ENCODE peak calls at places on chromosomes 6 and 20, in ten cellular contexts. One of them, this sample, is unnamed.

GRCh38 chr6:133989525-133989924 is 36.5 kb downstream of the TBPL1 start:
- DNase-seq in spleen: no peak
- DNase-seq in fibroblast of mammary gland: no peak
- DNase-seq in GM23248: no peak
- DNase-seq in fibroblast of villous mesenchyme: no peak
- DNase-seq in iris pigment epithelial cell: no peak
- DNase-seq in DMS79: no peak
- DNase-seq in activated T-cell treated with anti-CD3 and anti-CD28 coated beads, Interleukin-2, amount 50 U/mL, for 24 hours: no peak
- DNase-seq in CD8-positive, alpha-beta T cell: no peak
- DNase-seq in NCI-H2081: no peak
- DNase-seq in this sample: no peak

GRCh38 chr6:47116616-47117015 is 74.5 kb upstream of the ADGRF1 start:
- DNase-seq in spleen: no peak
- DNase-seq in DMS79: no peak
- DNase-seq in CD8-positive, alpha-beta T cell: no peak
- DNase-seq in NCI-H2081: no peak
- DNase-seq in fibroblast of villous mesenchyme: no peak
- DNase-seq in activated T-cell treated with anti-CD3 and anti-CD28 coated beads, Interleukin-2, amount 50 U/mL, for 24 hours: no peak
- DNase-seq in fibroblast of mammary gland: no peak
- DNase-seq in iris pigment epithelial cell: no peak
- DNase-seq in GM23248: no peak
- DNase-seq in this sample: peak; percentile 67

GRCh38 chr20:41160686-41161085 is 23.3 kb downstream of the PLCG1 start:
- DNase-seq in GM23248: no peak
- DNase-seq in activated T-cell treated with anti-CD3 and anti-CD28 coated beads, Interleukin-2, amount 50 U/mL, for 24 hours: no peak
- DNase-seq in fibroblast of mammary gland: no peak
- DNase-seq in NCI-H2081: no peak
- DNase-seq in DMS79: no peak
- DNase-seq in iris pigment epithelial cell: no peak
- DNase-seq in CD8-positive, alpha-beta T cell: no peak
- DNase-seq in fibroblast of villous mesenchyme: no peak
- DNase-seq in spleen: no peak
- DNase-seq in this sample: no peak

GRCh38 chr6:89311853-89312531 is 3.1 kb downstream of the GABRR2 start:
- DNase-seq in GM23248: peak; percentile 80
- DNase-seq in activated T-cell treated with anti-CD3 and anti-CD28 coated beads, Interleukin-2, amount 50 U/mL, for 24 hours: no peak
- DNase-seq in DMS79: no peak
- DNase-seq in fibroblast of mammary gland: peak; percentile 64
- DNase-seq in spleen: no peak
- DNase-seq in NCI-H2081: peak; percentile 45
- DNase-seq in CD8-positive, alpha-beta T cell: no peak
- DNase-seq in fibroblast of villous mesenchyme: peak; percentile 45
- DNase-seq in iris pigment epithelial cell: peak; percentile 53
- DNase-seq in this sample: no peak

GRCh38 chr20:19893356-19893755 is 123.8 kb upstream of the NAA20 start:
- DNase-seq in iris pigment epithelial cell: peak; percentile 68
- DNase-seq in GM23248: peak; percentile 23
- DNase-seq in spleen: no peak
- DNase-seq in fibroblast of mammary gland: peak; percentile 66
- DNase-seq in fibroblast of villous mesenchyme: peak; percentile 41
- DNase-seq in activated T-cell treated with anti-CD3 and anti-CD28 coated beads, Interleukin-2, amount 50 U/mL, for 24 hours: no peak
- DNase-seq in DMS79: no peak
- DNase-seq in NCI-H2081: no peak
- DNase-seq in CD8-positive, alpha-beta T cell: no peak
- DNase-seq in this sample: no peak

GRCh38 chr6:33295621-33296369 is 2.9 kb downstream of the RGL2 start:
- DNase-seq in NCI-H2081: no peak
- DNase-seq in fibroblast of mammary gland: no peak
- DNase-seq in spleen: peak; percentile 78
- DNase-seq in activated T-cell treated with anti-CD3 and anti-CD28 coated beads, Interleukin-2, amount 50 U/mL, for 24 hours: no peak
- DNase-seq in CD8-positive, alpha-beta T cell: no peak
- DNase-seq in iris pigment epithelial cell: no peak
- DNase-seq in DMS79: no peak
- DNase-seq in GM23248: no peak
- DNase-seq in fibroblast of villous mesenchyme: no peak
- DNase-seq in this sample: no peak

GRCh38 chr6:41663558-41663957 is 25.3 kb downstream of the MDFI start:
- DNase-seq in NCI-H2081: no peak
- DNase-seq in fibroblast of mammary gland: no peak
- DNase-seq in iris pigment epithelial cell: no peak
- DNase-seq in DMS79: no peak
- DNase-seq in fibroblast of villous mesenchyme: no peak
- DNase-seq in CD8-positive, alpha-beta T cell: no peak
- DNase-seq in activated T-cell treated with anti-CD3 and anti-CD28 coated beads, Interleukin-2, amount 50 U/mL, for 24 hours: no peak
- DNase-seq in GM23248: no peak
- DNase-seq in spleen: no peak
- DNase-seq in this sample: no peak

GRCh38 chr20:3797592-3798404 is 1.7 kb downstream of the CDC25B start:
- DNase-seq in DMS79: peak; percentile 13
- DNase-seq in iris pigment epithelial cell: peak; percentile 63
- DNase-seq in activated T-cell treated with anti-CD3 and anti-CD28 coated beads, Interleukin-2, amount 50 U/mL, for 24 hours: no peak
- DNase-seq in NCI-H2081: peak; percentile 16
- DNase-seq in GM23248: no peak
- DNase-seq in fibroblast of mammary gland: no peak
- DNase-seq in CD8-positive, alpha-beta T cell: no peak
- DNase-seq in fibroblast of villous mesenchyme: peak; percentile 69
- DNase-seq in spleen: peak; percentile 73
- DNase-seq in this sample: no peak

GRCh38 chr6:134702279-134702678 is 247.6 kb downstream of the ALDH8A1 start:
- DNase-seq in GM23248: no peak
- DNase-seq in iris pigment epithelial cell: no peak
- DNase-seq in fibroblast of mammary gland: no peak
- DNase-seq in DMS79: no peak
- DNase-seq in activated T-cell treated with anti-CD3 and anti-CD28 coated beads, Interleukin-2, amount 50 U/mL, for 24 hours: no peak
- DNase-seq in spleen: no peak
- DNase-seq in CD8-positive, alpha-beta T cell: no peak
- DNase-seq in NCI-H2081: no peak
- DNase-seq in fibroblast of villous mesenchyme: no peak
- DNase-seq in this sample: no peak

GRCh38 chr6:142888461-142888860 is 56.5 kb downstream of the HIVEP2 start:
- DNase-seq in GM23248: no peak
- DNase-seq in fibroblast of mammary gland: no peak
- DNase-seq in fibroblast of villous mesenchyme: no peak
- DNase-seq in activated T-cell treated with anti-CD3 and anti-CD28 coated beads, Interleukin-2, amount 50 U/mL, for 24 hours: no peak
- DNase-seq in CD8-positive, alpha-beta T cell: no peak
- DNase-seq in NCI-H2081: no peak
- DNase-seq in DMS79: no peak
- DNase-seq in spleen: no peak
- DNase-seq in iris pigment epithelial cell: no peak
- DNase-seq in this sample: no peak

GRCh38 chr6:111993342-111993741 is 60.6 kb upstream of the CCN6 start:
- DNase-seq in CD8-positive, alpha-beta T cell: no peak
- DNase-seq in spleen: no peak
- DNase-seq in DMS79: peak; percentile 77
- DNase-seq in iris pigment epithelial cell: no peak
- DNase-seq in fibroblast of villous mesenchyme: no peak
- DNase-seq in fibroblast of mammary gland: no peak
- DNase-seq in NCI-H2081: peak; percentile 53
- DNase-seq in GM23248: no peak
- DNase-seq in activated T-cell treated with anti-CD3 and anti-CD28 coated beads, Interleukin-2, amount 50 U/mL, for 24 hours: no peak
- DNase-seq in this sample: no peak

GRCh38 chr20:64119681-64120341 is 12.4 kb upstream of the NPBWR2 start:
- DNase-seq in NCI-H2081: no peak
- DNase-seq in fibroblast of villous mesenchyme: no peak
- DNase-seq in iris pigment epithelial cell: no peak
- DNase-seq in CD8-positive, alpha-beta T cell: no peak
- DNase-seq in fibroblast of mammary gland: peak; percentile 3
- DNase-seq in GM23248: no peak
- DNase-seq in activated T-cell treated with anti-CD3 and anti-CD28 coated beads, Interleukin-2, amount 50 U/mL, for 24 hours: no peak
- DNase-seq in spleen: peak; percentile 77
- DNase-seq in DMS79: no peak
- DNase-seq in this sample: no peak

GRCh38 chr6:166959906-166960608 is 3.7 kb upstream of the RNASET2 start:
- DNase-seq in fibroblast of mammary gland: no peak
- DNase-seq in NCI-H2081: no peak
- DNase-seq in activated T-cell treated with anti-CD3 and anti-CD28 coated beads, Interleukin-2, amount 50 U/mL, for 24 hours: no peak
- DNase-seq in CD8-positive, alpha-beta T cell: no peak
- DNase-seq in spleen: no peak
- DNase-seq in iris pigment epithelial cell: no peak
- DNase-seq in DMS79: no peak
- DNase-seq in fibroblast of villous mesenchyme: no peak
- DNase-seq in GM23248: no peak
- DNase-seq in this sample: no peak

GRCh38 chr6:127547909-127548649 is 28.9 kb upstream of the C6orf58 start:
- DNase-seq in spleen: no peak
- DNase-seq in DMS79: no peak
- DNase-seq in iris pigment epithelial cell: peak; percentile 17
- DNase-seq in GM23248: peak; percentile 38
- DNase-seq in fibroblast of villous mesenchyme: peak; percentile 7
- DNase-seq in CD8-positive, alpha-beta T cell: no peak
- DNase-seq in fibroblast of mammary gland: peak; percentile 26
- DNase-seq in NCI-H2081: no peak
- DNase-seq in activated T-cell treated with anti-CD3 and anti-CD28 coated beads, Interleukin-2, amount 50 U/mL, for 24 hours: no peak
- DNase-seq in this sample: no peak

GRCh38 chr6:166619912-166620311 is 7.1 kb downstream of the RPS6KA2 start:
- DNase-seq in spleen: no peak
- DNase-seq in iris pigment epithelial cell: peak; percentile 99
- DNase-seq in CD8-positive, alpha-beta T cell: no peak
- DNase-seq in activated T-cell treated with anti-CD3 and anti-CD28 coated beads, Interleukin-2, amount 50 U/mL, for 24 hours: no peak
- DNase-seq in NCI-H2081: no peak
- DNase-seq in GM23248: peak; percentile 91
- DNase-seq in fibroblast of mammary gland: peak; percentile 98
- DNase-seq in DMS79: no peak
- DNase-seq in fibroblast of villous mesenchyme: peak; percentile 93
- DNase-seq in this sample: peak; percentile 67

GRCh38 chr20:60086936-60087562 is 128.8 kb downstream of the CDH26 start:
- DNase-seq in iris pigment epithelial cell: no peak
- DNase-seq in fibroblast of villous mesenchyme: no peak
- DNase-seq in NCI-H2081: no peak
- DNase-seq in fibroblast of mammary gland: no peak
- DNase-seq in spleen: no peak
- DNase-seq in GM23248: peak; percentile 35
- DNase-seq in DMS79: no peak
- DNase-seq in activated T-cell treated with anti-CD3 and anti-CD28 coated beads, Interleukin-2, amount 50 U/mL, for 24 hours: peak; percentile 44
- DNase-seq in CD8-positive, alpha-beta T cell: no peak
- DNase-seq in this sample: no peak

GRCh38 chr6:125983246-125983945 is 2.9 kb upstream of the TRMT11 start:
- DNase-seq in fibroblast of mammary gland: peak; percentile 90
- DNase-seq in activated T-cell treated with anti-CD3 and anti-CD28 coated beads, Interleukin-2, amount 50 U/mL, for 24 hours: no peak
- DNase-seq in iris pigment epithelial cell: peak; percentile 84
- DNase-seq in GM23248: peak; percentile 85
- DNase-seq in NCI-H2081: no peak
- DNase-seq in CD8-positive, alpha-beta T cell: no peak
- DNase-seq in spleen: no peak
- DNase-seq in DMS79: no peak
- DNase-seq in fibroblast of villous mesenchyme: peak; percentile 78
- DNase-seq in this sample: no peak

GRCh38 chr20:19780261-19780660 is 22.2 kb downstream of the RIN2 start:
- DNase-seq in spleen: no peak
- DNase-seq in CD8-positive, alpha-beta T cell: no peak
- DNase-seq in fibroblast of mammary gland: no peak
- DNase-seq in GM23248: no peak
- DNase-seq in iris pigment epithelial cell: no peak
- DNase-seq in DMS79: no peak
- DNase-seq in NCI-H2081: no peak
- DNase-seq in activated T-cell treated with anti-CD3 and anti-CD28 coated beads, Interleukin-2, amount 50 U/mL, for 24 hours: no peak
- DNase-seq in fibroblast of villous mesenchyme: no peak
- DNase-seq in this sample: no peak

GRCh38 chr6:102677225-102677624 is 1283.7 kb downstream of the GRIK2 start:
- DNase-seq in CD8-positive, alpha-beta T cell: no peak
- DNase-seq in NCI-H2081: no peak
- DNase-seq in iris pigment epithelial cell: no peak
- DNase-seq in fibroblast of mammary gland: no peak
- DNase-seq in activated T-cell treated with anti-CD3 and anti-CD28 coated beads, Interleukin-2, amount 50 U/mL, for 24 hours: no peak
- DNase-seq in DMS79: no peak
- DNase-seq in GM23248: no peak
- DNase-seq in spleen: no peak
- DNase-seq in fibroblast of villous mesenchyme: no peak
- DNase-seq in this sample: no peak

GRCh38 chr20:7981374-7981773 is 38.2 kb downstream of the TMX4 start:
- DNase-seq in CD8-positive, alpha-beta T cell: no peak
- DNase-seq in iris pigment epithelial cell: no peak
- DNase-seq in fibroblast of villous mesenchyme: no peak
- DNase-seq in GM23248: no peak
- DNase-seq in DMS79: no peak
- DNase-seq in fibroblast of mammary gland: no peak
- DNase-seq in spleen: no peak
- DNase-seq in activated T-cell treated with anti-CD3 and anti-CD28 coated beads, Interleukin-2, amount 50 U/mL, for 24 hours: no peak
- DNase-seq in NCI-H2081: no peak
- DNase-seq in this sample: no peak

GRCh38 chr20:23082846-23083552 is 3.1 kb downstream of the CD93 start:
- DNase-seq in fibroblast of villous mesenchyme: no peak
- DNase-seq in NCI-H2081: no peak
- DNase-seq in GM23248: no peak
- DNase-seq in activated T-cell treated with anti-CD3 and anti-CD28 coated beads, Interleukin-2, amount 50 U/mL, for 24 hours: no peak
- DNase-seq in fibroblast of mammary gland: no peak
- DNase-seq in spleen: peak; percentile 85
- DNase-seq in CD8-positive, alpha-beta T cell: no peak
- DNase-seq in iris pigment epithelial cell: no peak
- DNase-seq in DMS79: peak; percentile 21
- DNase-seq in this sample: no peak

GRCh38 chr6:121932071-121933009 is 467.1 kb upstream of the HSF2 start:
- DNase-seq in GM23248: peak; percentile 97
- DNase-seq in fibroblast of mammary gland: peak; percentile 96
- DNase-seq in iris pigment epithelial cell: peak; percentile 86
- DNase-seq in NCI-H2081: no peak
- DNase-seq in activated T-cell treated with anti-CD3 and anti-CD28 coated beads, Interleukin-2, amount 50 U/mL, for 24 hours: no peak
- DNase-seq in fibroblast of villous mesenchyme: peak; percentile 96
- DNase-seq in DMS79: no peak
- DNase-seq in spleen: no peak
- DNase-seq in CD8-positive, alpha-beta T cell: no peak
- DNase-seq in this sample: no peak

GRCh38 chr6:30485236-30485635 is 4.1 kb upstream of the HLA-E start:
- DNase-seq in CD8-positive, alpha-beta T cell: no peak
- DNase-seq in GM23248: no peak
- DNase-seq in fibroblast of villous mesenchyme: no peak
- DNase-seq in fibroblast of mammary gland: no peak
- DNase-seq in activated T-cell treated with anti-CD3 and anti-CD28 coated beads, Interleukin-2, amount 50 U/mL, for 24 hours: no peak
- DNase-seq in DMS79: no peak
- DNase-seq in iris pigment epithelial cell: no peak
- DNase-seq in spleen: no peak
- DNase-seq in NCI-H2081: no peak
- DNase-seq in this sample: no peak

GRCh38 chr6:5173862-5174643 is 86.7 kb downstream of the LYRM4 start:
- DNase-seq in fibroblast of villous mesenchyme: peak; percentile 63
- DNase-seq in GM23248: no peak
- DNase-seq in fibroblast of mammary gland: no peak
- DNase-seq in DMS79: no peak
- DNase-seq in NCI-H2081: no peak
- DNase-seq in activated T-cell treated with anti-CD3 and anti-CD28 coated beads, Interleukin-2, amount 50 U/mL, for 24 hours: no peak
- DNase-seq in spleen: no peak
- DNase-seq in iris pigment epithelial cell: peak; percentile 23
- DNase-seq in CD8-positive, alpha-beta T cell: peak; percentile 13
- DNase-seq in this sample: no peak

GRCh38 chr20:33789109-33789857 is 21.9 kb upstream of the CHMP4B start:
- DNase-seq in fibroblast of mammary gland: peak; percentile 97
- DNase-seq in activated T-cell treated with anti-CD3 and anti-CD28 coated beads, Interleukin-2, amount 50 U/mL, for 24 hours: no peak
- DNase-seq in spleen: no peak
- DNase-seq in iris pigment epithelial cell: peak; percentile 98
- DNase-seq in fibroblast of villous mesenchyme: peak; percentile 96
- DNase-seq in GM23248: peak; percentile 92
- DNase-seq in CD8-positive, alpha-beta T cell: no peak
- DNase-seq in DMS79: peak; percentile 62
- DNase-seq in NCI-H2081: no peak
- DNase-seq in this sample: peak; percentile 96